ENCODE peak calls at places on chromosomes 7 and 10, in six cellular contexts. D is right lobe of liver; A is CD4-positive, alpha-beta memory T cell; K is neural progenitor cell; C is CD8-positive, alpha-beta T cell; Z is uterus. E is an unnamed sample.

GRCh38 chr10:100103581-100103980 is 21.9 kb upstream of the CPN1 start:
- DNase-seq in C (no peak), Z (no peak), D (no peak), A (no peak), K (no peak), E (no peak)

GRCh38 chr7:99597762-99598501 is at the start of gene TMEM225B:
- DNase-seq in C (no peak), A (peak), Z (no peak), D (no peak), K (no peak), E (no peak)

GRCh38 chr10:28678687-28679457 is 1.6 kb downstream of the BAMBI start:
- DNase-seq in C (no peak), A (no peak), D (no peak), K (peak), Z (no peak), E (no peak)

GRCh38 chr10:132329565-132330485 is 2.2 kb upstream of the LRRC27 start:
- DNase-seq in A (no peak), K (no peak), Z (no peak), C (no peak), D (no peak), E (no peak)

GRCh38 chr10:12019343-12019971 is 23.2 kb downstream of the UPF2 start:
- DNase-seq in Z (peak), K (no peak), D (no peak), A (no peak), C (no peak), E (no peak)

GRCh38 chr10:12372846-12373245 is 23.5 kb downstream of the CAMK1D start:
- DNase-seq in D (no peak), A (no peak), C (no peak), K (no peak), Z (no peak), E (no peak)

GRCh38 chr7:116431783-116432182 is 67.8 kb upstream of the CAV2 start:
- DNase-seq in D (no peak), C (no peak), K (no peak), A (no peak), Z (no peak), E (no peak)

GRCh38 chr10:44413416-44413815 is 28.5 kb upstream of the CXCL12 start:
- DNase-seq in K (no peak), D (no peak), A (no peak), Z (no peak), C (no peak), E (no peak)

GRCh38 chr10:88318803-88319202 is 264.3 kb downstream of the RNLS start:
- DNase-seq in K (no peak), C (no peak), Z (no peak), D (no peak), A (peak), E (no peak)

GRCh38 chr10:102629661-102630614 is 14.3 kb upstream of the TRIM8 start:
- DNase-seq in A (no peak), D (peak), K (peak), Z (no peak), C (no peak), E (peak)

GRCh38 chr7:138813945-138814344 is 15.9 kb upstream of the ATP6V0A4 start:
- DNase-seq in K (no peak), A (no peak), C (no peak), D (no peak), Z (no peak), E (no peak)

GRCh38 chr7:107327986-107328569 is 141.8 kb upstream of the GPR22 start:
- DNase-seq in D (no peak), K (no peak), A (no peak), Z (no peak), C (no peak), E (no peak)

GRCh38 chr7:45130910-45131309 is 19.4 kb upstream of the TBRG4 start:
- DNase-seq in D (no peak), A (no peak), K (no peak), C (no peak), Z (no peak), E (no peak)

GRCh38 chr10:107546239-107546638 is 381.7 kb upstream of the SORCS1 start:
- DNase-seq in Z (no peak), A (no peak), D (no peak), K (no peak), C (no peak), E (no peak)

GRCh38 chr7:12119638-12120303 is 91.3 kb upstream of the TMEM106B start:
- DNase-seq in D (no peak), Z (no peak), A (no peak), C (no peak), K (peak), E (no peak)

GRCh38 chr10:62083868-62084267 is 182.4 kb downstream of the ARID5B start:
- DNase-seq in Z (peak), C (no peak), D (no peak), K (no peak), A (no peak), E (no peak)

GRCh38 chr10:633279-634245 is 55.9 kb downstream of the DIP2C start:
- DNase-seq in Z (no peak), K (no peak), D (peak), C (no peak), A (no peak), E (peak)

GRCh38 chr10:47412869-47413268 is 28.8 kb upstream of the ZNF488 start:
- DNase-seq in A (no peak), Z (no peak), C (no peak), D (no peak), K (no peak), E (no peak)

GRCh38 chr7:105230486-105230885 is 158.2 kb downstream of the SRPK2 start:
- DNase-seq in D (no peak), Z (no peak), C (no peak), A (no peak), K (no peak), E (no peak)

GRCh38 chr7:45163692-45164052 is 6.1 kb downstream of the RAMP3 start:
- DNase-seq in K (no peak), A (no peak), Z (no peak), D (peak), C (no peak), E (peak)

GRCh38 chr7:69095649-69096048 is 502.6 kb upstream of the AUTS2 start:
- DNase-seq in Z (no peak), A (no peak), C (no peak), D (no peak), K (no peak), E (no peak)

GRCh38 chr10:86229811-86230409 is 136.7 kb downstream of the GRID1 start:
- DNase-seq in A (no peak), K (no peak), D (peak), Z (no peak), C (no peak), E (peak)

GRCh38 chr10:43453266-43453831 is 16.4 kb downstream of the ZNF487 start:
- DNase-seq in D (no peak), Z (no peak), K (no peak), C (no peak), A (no peak), E (no peak)

GRCh38 chr10:77605466-77605865 is 32.1 kb downstream of the KCNMA1 start:
- DNase-seq in K (peak), Z (no peak), A (no peak), C (no peak), D (no peak), E (no peak)

DNA sequence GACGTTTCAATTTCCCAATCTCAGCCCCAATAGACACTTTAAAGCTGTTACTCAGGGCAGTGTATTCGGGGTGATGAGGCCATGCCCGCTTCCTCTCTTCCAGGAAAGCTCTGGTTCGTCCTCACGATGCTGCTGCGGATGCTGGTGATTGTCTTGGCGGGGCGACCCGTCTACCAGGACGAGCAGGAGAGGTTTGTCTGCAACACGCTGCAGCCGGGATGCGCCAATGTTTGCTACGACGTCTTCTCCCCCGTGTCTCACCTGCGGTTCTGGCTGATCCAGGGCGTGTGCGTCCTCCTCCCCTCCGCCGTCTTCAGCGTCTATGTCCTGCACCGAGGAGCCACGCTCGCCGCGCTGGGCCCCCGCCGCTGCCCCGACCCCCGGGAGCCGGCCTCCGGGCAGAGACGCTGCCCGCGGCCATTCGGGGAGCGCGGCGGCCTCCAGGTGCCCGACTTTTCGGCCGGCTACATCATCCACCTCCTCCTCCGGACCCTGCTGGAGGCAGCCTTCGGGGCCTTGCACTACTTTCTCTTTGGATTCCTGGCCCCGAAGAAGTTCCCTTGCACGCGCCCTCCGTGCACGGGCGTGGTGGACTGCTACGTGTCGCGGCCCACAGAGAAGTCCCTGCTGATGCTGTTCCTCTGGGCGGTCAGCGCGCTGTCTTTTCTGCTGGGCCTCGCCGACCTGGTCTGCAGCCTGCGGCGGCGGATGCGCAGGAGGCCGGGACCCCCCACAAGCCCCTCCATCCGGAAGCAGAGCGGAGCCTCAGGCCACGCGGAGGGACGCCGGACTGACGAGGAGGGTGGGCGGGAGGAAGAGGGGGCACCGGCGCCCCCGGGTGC is 2.6 kb downstream of the GJD4 start:
- DNase-seq in A (no peak), C (no peak), D (no peak), Z (no peak), K (no peak), E (peak)
- H3K4me3 ChIP-seq in A (no peak), C (peak), D (peak), Z (no peak), K (no peak), E (peak)

GRCh38 chr7:128939075-128939860 is 1.5 kb downstream of the IRF5 start:
- DNase-seq in Z (no peak), C (no peak), A (no peak), D (peak), K (no peak), E (peak)

GRCh38 chr7:128938524-128939074 is 872 bp downstream of the IRF5 start:
- DNase-seq in A (no peak), D (peak), Z (no peak), C (no peak), K (peak), E (peak)

GRCh38 chr7:128936798-128937197 is 929 bp upstream of the IRF5 start:
- DNase-seq in Z (no peak), A (no peak), C (no peak), K (no peak), D (no peak), E (no peak)

GRCh38 chr7:128937647-128938523 is at the start of gene IRF5:
- DNase-seq in A (no peak), K (peak), D (peak), Z (no peak), C (no peak), E (peak)

GRCh38 chr7:128937271-128937646 is 468 bp upstream of the IRF5 start:
- DNase-seq in K (no peak), C (no peak), Z (no peak), D (no peak), A (no peak), E (no peak)
- H3K4me3 ChIP-seq in K (peak), C (no peak), Z (no peak), D (peak), A (no peak), E (peak)

GRCh38 chr10:110706690-110707098 is 62.6 kb downstream of the RBM20 start:
- DNase-seq in A (no peak), C (no peak), Z (no peak), D (no peak), K (peak), E (no peak)
- H3K4me3 ChIP-seq in A (no peak), C (no peak), Z (no peak), D (no peak), K (no peak), E (no peak)

GRCh38 chr10:114825513-114826253 is 4.1 kb downstream of the FHIP2A start:
- DNase-seq in K (no peak), Z (no peak), C (no peak), A (no peak), D (no peak), E (no peak)

GRCh38 chr10:114821293-114821914 is at the start of gene FHIP2A:
- DNase-seq in C (peak), K (peak), Z (peak), D (peak), A (peak), E (peak)

GRCh38 chr10:114822771-114823463 is 1.3 kb downstream of the FHIP2A start:
- DNase-seq in Z (no peak), A (no peak), K (no peak), C (no peak), D (no peak), E (no peak)

GRCh38 chr10:114821915-114822770 is 563 bp downstream of the FHIP2A start:
- DNase-seq in K (peak), D (peak), C (peak), Z (peak), A (peak), E (peak)

DNA sequence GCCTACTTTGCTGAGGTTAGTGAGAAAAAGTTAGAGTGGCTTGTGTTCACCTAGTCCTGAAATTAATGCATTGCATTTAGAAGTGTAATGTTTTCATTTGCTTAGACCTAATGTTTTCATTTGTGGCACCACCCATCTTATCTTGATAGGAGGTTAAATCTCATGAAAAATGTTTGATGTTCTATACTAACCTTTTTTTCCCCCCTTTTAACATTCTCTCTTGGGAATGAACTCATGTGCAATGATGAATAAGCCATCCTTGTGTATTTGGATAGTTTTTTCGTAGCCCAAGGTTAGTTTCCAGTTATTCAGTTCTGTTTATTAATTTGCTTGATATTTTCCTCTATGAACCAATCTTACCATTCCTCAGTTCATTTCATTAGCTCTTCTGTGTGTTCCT is 2.8 kb downstream of the FHIP2A start:
- DNase-seq in D (no peak), A (no peak), K (no peak), C (no peak), Z (no peak), E (no peak)
- H3K4me3 ChIP-seq in D (no peak), A (no peak), K (no peak), C (no peak), Z (no peak), E (peak)

GRCh38 chr10:125578658-125579315 is 104.2 kb downstream of the TEX36 start:
- DNase-seq in D (no peak), K (no peak), A (no peak), C (no peak), Z (no peak), E (no peak)

DNA sequence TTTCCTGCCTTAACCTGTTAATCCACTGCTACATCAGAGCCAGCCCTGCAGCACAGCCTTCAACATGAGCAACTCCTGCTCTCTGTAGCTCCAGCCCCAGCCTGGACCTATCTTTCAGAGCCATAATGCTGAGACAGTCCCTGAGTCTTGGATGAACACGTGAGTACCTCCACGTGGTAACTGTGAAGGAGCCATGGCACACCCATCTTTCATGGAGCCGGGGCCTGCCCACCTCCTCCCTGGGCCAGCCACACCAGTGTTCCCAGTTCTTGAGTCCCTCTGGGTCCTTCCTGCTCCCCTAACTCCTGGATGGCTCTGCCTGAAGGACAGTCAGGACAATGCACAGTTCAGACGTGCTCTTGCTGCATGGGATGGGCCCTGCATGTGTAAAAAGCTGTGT is 107.1 kb downstream of the TEX36 start:
- DNase-seq in A (no peak), Z (no peak), D (no peak), K (no peak), C (no peak), E (no peak)
- H3K4me3 ChIP-seq in A (no peak), Z (no peak), D (no peak), K (no peak), C (no peak), E (no peak)

GRCh38 chr10:73731588-73732375 is 12.4 kb upstream of the SEC24C start:
- DNase-seq in C (no peak), D (no peak), Z (no peak), A (no peak), K (no peak), E (no peak)
- H3K4me3 ChIP-seq in C (no peak), D (no peak), Z (no peak), A (no peak), K (no peak), E (peak)

DNA sequence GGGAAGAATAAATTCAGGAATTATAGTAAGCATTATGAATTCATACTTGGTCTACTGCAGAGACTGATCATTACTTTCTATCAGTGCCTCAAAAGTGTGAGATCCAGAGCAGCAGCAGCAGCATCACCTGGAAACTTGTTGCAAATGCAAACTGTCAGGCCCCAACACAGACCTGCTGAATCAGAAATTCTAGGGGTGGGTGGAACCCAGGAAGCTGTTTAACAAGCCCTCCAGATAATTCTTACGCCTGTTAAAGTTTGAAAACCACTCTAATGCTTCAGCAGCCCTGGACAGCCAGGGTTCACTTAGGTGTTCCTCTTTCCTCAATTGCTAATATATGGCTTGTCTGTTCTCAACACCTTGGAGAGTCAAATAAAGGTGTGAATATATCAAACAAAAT is 19.5 kb downstream of the CACUL1 start:
- DNase-seq in K (no peak), C (no peak), D (no peak), A (no peak), Z (no peak), E (no peak)
- H3K4me3 ChIP-seq in K (no peak), C (no peak), D (no peak), A (no peak), Z (no peak), E (no peak)

GRCh38 chr7:125847706-125848105 is 918.1 kb upstream of the POT1 start:
- DNase-seq in Z (no peak), A (no peak), D (no peak), C (no peak), K (no peak), E (no peak)

GRCh38 chr7:125847055-125847454 is 917.4 kb upstream of the POT1 start:
- DNase-seq in Z (no peak), A (no peak), C (no peak), D (no peak), K (no peak), E (no peak)

GRCh38 chr7:125848157-125848556 is 918.5 kb upstream of the POT1 start:
- DNase-seq in D (no peak), C (no peak), K (no peak), Z (no peak), A (no peak), E (no peak)
- H3K4me3 ChIP-seq in D (no peak), C (no peak), K (no peak), Z (no peak), A (no peak), E (no peak)